ENCODE peak calls at places on chromosomes 16 and 17, in five cellular contexts. D is tibial nerve, S is ovary, H is A549, Z is SK-N-SH. X is an unnamed sample.

GRCh38 chr17:82965371-82965770 is 114.0 kb upstream of the METRNL start:
- DNase-seq in D (no peak), S (no peak), H (no peak), Z (no peak), X (no peak)

GRCh38 chr16:7513429-7513828 is 180.8 kb downstream of the RBFOX1 start:
- DNase-seq in D (no peak), S (no peak), H (peak), Z (peak), X (no peak)

GRCh38 chr16:813204-813915 is 12.8 kb upstream of the GNG13 start:
- DNase-seq in D (no peak), S (no peak), H (no peak), Z (peak), X (no peak)

GRCh38 chr16:49021136-49021535 is 260.5 kb downstream of the CBLN1 start:
- DNase-seq in D (no peak), S (no peak), H (no peak), Z (peak), X (no peak)

GRCh38 chr16:10521681-10522274 is 58.6 kb downstream of the EMP2 start:
- DNase-seq in D (peak), S (peak), H (peak), Z (peak), X (peak)

GRCh38 chr16:50393461-50394214 is 24.9 kb upstream of the BRD7 start:
- DNase-seq in D (no peak), S (no peak), H (no peak), Z (no peak), X (no peak)

GRCh38 chr16:56428087-56428486 is 2.7 kb upstream of the AMFR start:
- DNase-seq in D (no peak), S (no peak), H (no peak), Z (no peak), X (no peak)

GRCh38 chr16:84881702-84882521 is 62.1 kb downstream of the CRISPLD2 start:
- DNase-seq in D (no peak), S (no peak), H (peak), Z (peak), X (no peak)

DNA sequence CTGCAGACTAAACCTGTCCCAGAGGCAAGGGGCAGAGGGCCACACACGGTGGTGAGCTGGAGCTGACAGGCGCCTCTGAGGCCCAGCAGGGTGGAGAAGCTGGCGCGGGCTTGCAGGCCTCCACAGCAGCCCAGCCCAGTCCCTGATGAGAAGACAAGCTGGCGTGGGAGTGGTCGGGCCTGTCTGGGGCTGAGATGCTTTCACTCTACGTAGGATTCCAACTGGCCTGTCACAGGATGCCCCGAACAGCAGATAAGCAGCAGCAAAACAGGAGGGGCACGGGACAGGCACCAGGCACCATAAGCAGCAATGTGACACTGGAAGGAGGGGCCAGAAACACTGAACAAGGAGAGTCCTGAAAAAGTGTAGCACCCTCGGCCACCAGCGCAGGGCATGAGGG is 40.1 kb downstream of the PEMT start:
- DNase-seq in D (no peak), S (no peak), H (no peak), Z (peak), X (no peak)
- TF ChIP-seq EP300 in D (no peak), S (no peak), H (no peak), Z (peak), X (no peak)

DNA sequence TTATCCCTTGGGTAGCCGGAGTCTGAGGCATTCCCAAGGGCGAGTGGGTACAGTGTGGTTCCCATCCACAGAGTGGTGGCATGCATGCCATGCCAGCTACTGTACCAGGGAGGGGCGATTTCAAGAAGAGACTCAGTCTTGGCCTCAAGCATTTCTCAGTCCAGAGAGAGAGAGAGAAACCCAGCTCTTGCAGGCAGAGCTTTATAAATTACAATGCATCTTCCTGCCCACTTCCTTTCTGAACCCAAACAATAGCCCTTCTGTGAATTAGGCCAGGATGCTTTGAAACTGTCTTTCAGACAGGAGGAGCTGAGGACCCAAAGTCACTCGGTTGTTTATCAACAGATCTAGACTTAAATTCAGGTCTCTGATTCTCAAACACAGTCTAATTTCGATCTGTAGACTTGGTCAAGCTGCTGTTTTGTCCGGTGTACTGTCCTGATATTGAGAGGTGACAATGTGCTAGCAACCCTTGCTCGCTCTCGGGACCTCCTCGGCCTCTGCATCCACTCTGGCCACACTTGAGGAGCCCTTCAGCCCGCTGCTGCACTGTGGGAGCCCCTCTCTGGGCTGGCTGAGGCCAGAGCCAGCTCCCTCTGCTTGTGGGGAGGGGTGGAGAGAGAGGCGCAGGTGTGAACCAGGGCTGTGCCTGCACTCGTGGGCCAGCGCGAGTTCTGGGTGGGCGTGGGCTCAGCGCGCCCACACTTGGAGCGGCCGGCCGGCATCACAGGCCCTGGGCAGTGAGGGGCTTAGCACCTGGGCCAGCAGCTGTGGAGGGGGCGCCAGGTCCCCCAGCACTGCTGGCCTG is 408.0 kb downstream of the UTP18 start:
- DNase-seq in D (no peak), S (no peak), H (no peak), Z (no peak), X (no peak)
- TF ChIP-seq EP300 in D (no peak), S (no peak), H (no peak), Z (no peak), X (no peak)

DNA sequence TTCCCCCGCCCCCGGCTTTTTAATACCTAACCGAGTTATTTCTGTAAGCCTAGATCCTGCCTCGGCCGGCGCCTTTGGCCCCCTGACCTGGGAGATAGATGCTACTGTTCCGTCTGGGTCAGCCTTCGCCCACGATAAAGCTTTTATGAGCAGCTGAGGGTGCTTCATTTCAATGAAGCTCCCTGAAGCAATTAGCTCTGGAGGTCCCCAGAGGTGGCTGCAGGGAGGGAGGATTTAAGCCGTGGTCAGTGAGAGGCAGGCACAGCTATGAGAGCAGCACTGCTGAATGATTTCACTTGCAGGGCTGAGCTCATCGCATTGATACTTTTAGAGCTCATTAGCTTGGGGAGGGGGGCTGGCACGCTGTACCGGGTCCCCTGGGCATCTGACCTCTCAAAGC is 89.4 kb downstream of the RPA1 start:
- DNase-seq in D (no peak), S (no peak), H (no peak), Z (peak), X (no peak)
- TF ChIP-seq EP300 in D (no peak), S (no peak), H (no peak), Z (no peak), X (no peak)

DNA sequence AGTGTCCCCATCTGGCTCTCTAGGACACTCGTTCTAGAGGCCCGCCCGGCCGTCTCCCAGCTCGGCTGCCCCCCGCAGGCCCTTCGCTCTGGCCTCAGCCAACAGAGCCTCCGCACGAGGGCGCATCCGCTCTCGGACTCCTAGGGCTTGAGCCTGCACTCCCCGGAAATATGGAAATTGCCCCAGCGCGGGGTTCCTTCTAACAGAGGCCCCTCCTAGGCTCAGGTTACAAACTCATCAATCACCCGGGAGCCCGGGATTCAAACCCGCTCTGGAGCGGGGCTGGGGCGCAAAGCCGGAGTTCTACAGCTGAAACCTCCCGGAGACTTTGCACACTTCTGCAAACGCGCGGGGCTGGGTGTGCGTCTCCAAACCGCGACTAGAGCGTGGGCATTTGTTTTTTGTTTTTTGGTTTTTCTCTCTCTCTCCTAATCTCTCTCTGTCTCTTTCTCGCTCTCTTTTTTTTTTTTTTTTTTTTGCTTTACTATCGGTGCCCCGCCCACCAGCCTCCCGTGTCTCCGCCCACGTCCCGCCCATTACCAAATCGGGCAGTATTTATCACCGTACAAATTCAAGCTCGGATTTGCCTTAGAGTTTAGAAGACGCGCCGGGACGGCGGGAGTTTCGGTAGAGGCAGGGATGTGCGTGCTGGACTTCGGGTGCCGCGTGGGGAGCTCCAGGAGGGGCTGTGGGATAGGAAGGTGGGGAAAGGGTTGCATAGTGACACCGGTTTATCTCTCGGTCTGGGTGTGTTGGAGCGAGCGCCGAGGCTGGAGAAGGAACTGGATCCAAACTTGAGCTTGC is 2.4 kb upstream of the FOXL1 start:
- DNase-seq in D (peak), S (no peak), H (peak), Z (peak), X (peak)
- TF ChIP-seq EP300 in D (peak), S (no peak), H (no peak), Z (no peak), X (no peak)

GRCh38 chr17:47291242-47291873 is 32.4 kb upstream of the EFCAB13 start:
- DNase-seq in D (no peak), S (no peak), H (no peak), Z (no peak), X (no peak)
- TF ChIP-seq EP300 in D (no peak), S (no peak), H (no peak), Z (no peak), X (no peak)

GRCh38 chr17:31313982-31314787 is at the start of gene EVI2B:
- DNase-seq in D (no peak), S (no peak), H (peak), Z (no peak), X (no peak)
- TF ChIP-seq EP300 in D (no peak), S (no peak), H (no peak), Z (no peak), X (no peak)

GRCh38 chr16:81558444-81559175 is 114.0 kb downstream of the CMIP start:
- DNase-seq in D (no peak), S (no peak), H (peak), Z (no peak), X (peak)
- TF ChIP-seq EP300 in D (no peak), S (no peak), H (no peak), Z (no peak), X (no peak)